ENCODE peak calls at places on chromosomes 6 and 20, in eight cellular contexts. E is transverse colon; Q is lower lobe of right lung; V is CD8-positive, alpha-beta T cell; P is colonic mucosa; O is IMR-90; W is body of pancreas; F is A549. D is an unnamed sample.

GRCh38 chr6:45483021-45483420 is 105.3 kb upstream of the SUPT3H start:
- DNase-seq in P (no peak), Q (no peak), F (no peak), E (no peak), W (peak; percentile 42), V (no peak), O (peak; percentile 98), D (peak; percentile 34)

GRCh38 chr6:87806635-87807034 is 104.6 kb upstream of the AKIRIN2 start:
- DNase-seq in W (no peak), E (no peak), F (no peak), V (no peak), O (no peak), P (peak; percentile 39), Q (no peak), D (no peak)

GRCh38 chr20:62361799-62362589 is 5.1 kb downstream of the LAMA5 start:
- DNase-seq in V (no peak), F (peak; percentile 88), Q (peak; percentile 91), O (no peak), P (no peak), W (peak; percentile 81), E (no peak), D (peak; percentile 13)

GRCh38 chr6:67888546-67888885 is 746.6 kb upstream of the ADGRB3 start:
- DNase-seq in V (no peak), W (no peak), P (no peak), Q (no peak), O (no peak), E (no peak), F (no peak), D (no peak)

GRCh38 chr6:167660944-167661343 is 165.8 kb upstream of the AFDN start:
- DNase-seq in P (no peak), O (no peak), V (no peak), Q (no peak), E (no peak), F (no peak), W (no peak), D (no peak)

GRCh38 chr6:20534906-20535305 is 649 bp downstream of the CDKAL1 start:
- DNase-seq in V (no peak), E (no peak), O (no peak), Q (no peak), F (no peak), W (no peak), P (no peak), D (no peak)

GRCh38 chr20:40638414-40638813 is 50.6 kb downstream of the MAFB start:
- DNase-seq in Q (no peak), E (no peak), W (no peak), P (no peak), V (no peak), O (no peak), F (no peak), D (no peak)

GRCh38 chr20:34624628-34625027 is 52.3 kb downstream of the PIGU start:
- DNase-seq in F (no peak), P (no peak), E (no peak), O (no peak), W (no peak), V (no peak), Q (no peak), D (no peak)

GRCh38 chr6:150231456-150231855 is 88.6 kb downstream of the PPP1R14C start:
- DNase-seq in V (no peak), F (no peak), W (no peak), E (no peak), P (no peak), O (peak; percentile 57), Q (no peak), D (no peak)

GRCh38 chr6:96947055-96947454 is 22.5 kb downstream of the KLHL32 start:
- DNase-seq in O (no peak), W (no peak), E (no peak), Q (no peak), P (no peak), V (no peak), F (no peak), D (no peak)

GRCh38 chr6:6654599-6655575 is 66.4 kb downstream of the LY86 start:
- DNase-seq in P (no peak), O (no peak), Q (no peak), F (no peak), V (no peak), E (no peak), W (peak; percentile 18), D (no peak)

GRCh38 chr6:154558984-154559383 is 48.5 kb upstream of the CNKSR3 start:
- DNase-seq in Q (no peak), W (no peak), P (no peak), O (no peak), F (no peak), V (no peak), E (no peak), D (no peak)

GRCh38 chr6:108133594-108134179 is 32.1 kb upstream of the NR2E1 start:
- DNase-seq in E (peak; percentile 64), O (peak; percentile 74), P (peak; percentile 60), V (no peak), W (peak; percentile 91), F (peak; percentile 72), Q (peak; percentile 79), D (peak; percentile 84)

DNA sequence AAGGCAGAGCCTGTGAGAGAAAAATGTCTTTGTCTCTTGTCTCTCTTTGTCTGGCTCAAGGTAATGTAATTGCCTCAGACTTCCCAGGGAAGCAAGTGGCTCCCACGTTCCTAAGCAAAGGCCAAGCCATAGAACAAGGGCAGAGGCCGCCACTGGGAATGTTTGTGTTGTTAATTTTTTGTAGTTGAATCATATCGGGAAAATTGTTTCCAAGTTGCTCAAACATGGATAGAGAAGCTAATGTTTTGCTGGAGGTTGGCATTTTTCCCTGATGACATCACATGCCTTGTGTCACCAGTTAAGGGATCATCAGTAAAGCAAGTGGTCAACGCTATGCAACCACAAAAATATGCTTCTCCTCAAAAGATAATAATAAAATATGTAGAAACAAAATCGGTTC is 211.5 kb upstream of the FOXA2 start:
- DNase-seq in V (no peak), W (peak; percentile 59), Q (no peak), O (peak; percentile 99), F (peak; percentile 97), E (peak; percentile 33), P (peak; percentile 26), D (peak; percentile 37)
- H3K4me1 ChIP-seq in V (no peaks in the 10 kb centered on the region), W (peaks cover 4% of the 10 kb centered on the region), Q (peaks cover 32% of the 10 kb centered on the region), O (peaks cover 10% of the 10 kb centered on the region), F (peaks cover 66% of the 10 kb centered on the region), E (no peaks in the 10 kb centered on the region), P (no peaks in the 10 kb centered on the region), D (no peaks in the 10 kb centered on the region)

GRCh38 chr6:27592481-27593199 is 119.7 kb upstream of the ZNF184 start:
- DNase-seq in E (no peak), V (no peak), F (peak; percentile 79), Q (no peak), O (peak; percentile 90), P (peak; percentile 43), W (no peak), D (no peak)

GRCh38 chr6:27591660-27592059 is 118.8 kb upstream of the ZNF184 start:
- DNase-seq in E (no peak), F (peak; percentile 74), Q (no peak), V (no peak), P (no peak), O (peak; percentile 52), W (no peak), D (no peak)

GRCh38 chr6:27592107-27592480 is 119.2 kb upstream of the ZNF184 start:
- DNase-seq in V (no peak), Q (no peak), W (no peak), F (peak; percentile 51), E (no peak), O (no peak), P (no peak), D (no peak)

GRCh38 chr6:27593861-27594260 is 121.0 kb upstream of the ZNF184 start:
- DNase-seq in O (no peak), E (no peak), Q (no peak), P (no peak), V (no peak), F (no peak), W (no peak), D (no peak)

GRCh38 chr6:27593200-27593818 is 120.4 kb upstream of the ZNF184 start:
- DNase-seq in W (no peak), V (no peak), E (no peak), Q (no peak), F (no peak), P (no peak), O (no peak), D (no peak)
- H3K27ac ChIP-seq in W (no peak overlapping the region), V (no peak overlapping the region), E (no peak overlapping the region), Q (no peak overlapping the region), F (no peak overlapping the region), P (no peak overlapping the region), O (no peak overlapping the region), D (no peak overlapping the region)

DNA sequence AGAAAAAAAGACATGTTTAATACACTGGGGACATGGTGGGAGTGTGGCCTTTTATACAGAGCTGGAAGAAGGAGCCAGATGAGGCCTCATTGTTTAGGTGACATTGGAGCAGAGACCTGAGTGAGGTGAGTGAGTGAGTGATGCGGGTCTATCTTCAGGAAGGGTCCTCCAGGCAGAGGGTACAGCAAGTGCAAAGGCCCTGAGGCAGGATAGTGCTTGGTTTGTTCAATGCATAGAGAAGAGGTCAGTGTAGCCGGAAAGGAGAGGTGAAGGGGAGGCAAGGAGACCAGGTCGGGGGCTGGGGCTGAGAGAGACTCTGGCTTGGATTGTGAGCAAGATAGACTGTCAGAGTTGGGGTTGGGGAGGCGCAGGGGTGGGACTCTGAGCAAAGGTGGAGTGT is 23.6 kb downstream of the KCNG1 start:
- DNase-seq in P (no peak), V (no peak), W (no peak), O (no peak), F (no peak), E (no peak), Q (no peak), D (no peak)
- TF ChIP-seq CTCF in P (no peak), V (no peak), W (no peak), O (no peak), F (no peak), E (no peak), Q (no peak), D (no peak)

DNA sequence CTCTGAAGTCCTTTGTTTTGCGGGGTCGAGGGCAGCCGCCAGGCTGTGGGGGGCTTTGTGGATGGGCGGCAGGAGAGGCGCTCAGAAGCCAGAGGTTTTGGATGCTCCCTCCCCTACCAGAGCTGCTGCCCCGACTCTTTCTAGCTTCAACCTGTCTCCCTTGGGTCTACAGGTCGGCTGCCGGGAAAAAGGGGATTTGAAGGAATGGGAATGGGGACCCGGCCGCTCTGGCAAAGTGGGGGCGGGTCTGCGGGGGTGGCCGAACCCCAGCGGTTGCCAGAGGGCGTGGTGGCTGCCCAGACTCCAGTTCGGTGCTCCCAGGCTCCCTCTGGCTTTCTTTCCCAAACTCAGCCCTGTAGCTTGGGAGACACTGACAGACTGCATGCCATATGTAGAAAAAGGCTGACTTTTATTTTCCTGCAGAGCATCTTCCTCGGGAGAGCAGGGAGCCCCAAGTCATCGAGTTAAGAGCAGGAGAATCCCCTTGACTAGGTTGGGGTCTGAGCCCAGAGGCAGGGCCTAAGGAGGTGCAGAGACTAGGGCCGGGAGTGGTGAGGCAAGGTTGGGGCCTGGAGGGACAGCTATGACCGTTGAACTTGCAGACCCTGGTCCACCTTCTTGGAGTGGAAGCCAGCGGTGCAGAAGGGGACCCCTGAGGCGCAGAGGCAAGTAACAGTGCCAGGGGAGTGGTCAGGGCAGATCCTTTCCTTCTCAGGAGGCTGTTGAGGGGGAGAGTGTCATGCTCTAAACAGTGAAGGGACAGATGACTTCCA is 1.4 kb upstream of the PPP1R18 start:
- DNase-seq in V (no peak), O (peak; percentile 47), Q (no peak), E (no peak), F (no peak), P (peak; percentile 45), W (no peak), D (peak; percentile 47)
- H3K4me1 ChIP-seq in V (peaks cover 31% of the 10 kb centered on the region), O (peaks cover 19% of the 10 kb centered on the region), Q (peaks cover 51% of the 10 kb centered on the region), E (peaks cover 31% of the 10 kb centered on the region), F (peaks cover 55% of the 10 kb centered on the region), P (peaks cover 11% of the 10 kb centered on the region), W (peaks cover 69% of the 10 kb centered on the region), D (peaks cover 43% of the 10 kb centered on the region)

D was measured in adrenal gland.